ENCODE peak calls at places on chromosomes 12 and 14, in ten cellular contexts. L is mammary epithelial cell; B is OCI-LY7; J is psoas muscle; C is GM23338; U is CD8-positive, alpha-beta T cell; T is esophagus squamous epithelium; G is breast epithelium; M is fibroblast of lung; X is neural progenitor cell. Z is an unnamed sample. For H3K4me1, the result is how much of the 10 kb centered on the place peaks cover.

GRCh38 chr12:84561362-84561761 is 351.2 kb downstream of the SLC6A15 start:
- DNase-seq in L (no peak), B (no peak), J (no peak), C (no peak), U (no peak), T (no peak), G (no peak), M (peak), X (no peak), Z (no peak)

GRCh38 chr12:76277480-76277879 is 70.7 kb downstream of the BBS10 start:
- DNase-seq in L (peak), B (no peak), J (no peak), C (no peak), U (no peak), T (no peak), G (no peak), M (peak), X (no peak), Z (no peak)

GRCh38 chr14:53952533-53952932 is 4.1 kb downstream of the BMP4 start:
- DNase-seq in L (no peak), B (no peak), J (peak), C (peak), U (no peak), T (no peak), G (no peak), M (peak), X (peak), Z (no peak)

GRCh38 chr12:13278249-13278787 is 81.8 kb downstream of the EMP1 start:
- DNase-seq in L (peak), B (peak), J (peak), C (peak), U (peak), T (no peak), G (peak), M (peak), X (peak), Z (peak)

GRCh38 chr14:70563869-70564268 is 29.1 kb upstream of the ADAM20 start:
- DNase-seq in L (no peak), B (no peak), J (peak), C (no peak), U (no peak), T (no peak), G (no peak), M (no peak), X (no peak), Z (peak)

GRCh38 chr12:91413591-91413990 is 231.0 kb upstream of the DCN start:
- DNase-seq in L (peak), B (no peak), J (no peak), C (no peak), U (no peak), T (no peak), G (no peak), M (peak), X (no peak), Z (no peak)

GRCh38 chr12:24027352-24027751 is 77.9 kb upstream of the SOX5 start:
- DNase-seq in L (no peak), B (no peak), J (no peak), C (peak), U (no peak), T (no peak), G (no peak), M (no peak), X (no peak), Z (no peak)

GRCh38 chr12:79451365-79451764 is 239.4 kb downstream of the PAWR start:
- DNase-seq in L (no peak), B (no peak), J (no peak), C (no peak), U (no peak), T (no peak), G (no peak), M (no peak), X (no peak), Z (no peak)

GRCh38 chr12:53743277-53744129 is 8.3 kb downstream of the CISTR start:
- DNase-seq in L (peak), B (peak), J (peak), C (peak), U (peak), T (no peak), G (no peak), M (peak), X (peak), Z (peak)

GRCh38 chr14:89625208-89625987 is 208.4 kb upstream of the FOXN3 start:
- DNase-seq in L (no peak), B (no peak), J (peak), C (no peak), U (no peak), T (no peak), G (no peak), M (peak), X (peak), Z (peak)

GRCh38 chr12:1779783-1780182 is 40.6 kb upstream of the LRTM2 start:
- DNase-seq in L (peak), B (no peak), J (no peak), C (no peak), U (no peak), T (no peak), G (no peak), M (peak), X (no peak), Z (no peak)

GRCh38 chr14:55514819-55515470 is 65.1 kb upstream of the KTN1 start:
- DNase-seq in L (peak), B (no peak), J (no peak), C (no peak), U (no peak), T (no peak), G (no peak), M (peak), X (no peak), Z (no peak)

GRCh38 chr12:117402363-117402762 is 40.9 kb upstream of the NOS1 start:
- DNase-seq in L (no peak), B (no peak), J (no peak), C (peak), U (no peak), T (no peak), G (no peak), M (no peak), X (peak), Z (no peak)

GRCh38 chr14:66568220-66568619 is 60.3 kb downstream of the GPHN start:
- DNase-seq in L (no peak), B (no peak), J (no peak), C (no peak), U (no peak), T (no peak), G (no peak), M (peak), X (no peak), Z (no peak)

GRCh38 chr14:96960598-96961116 is 163.5 kb downstream of the VRK1 start:
- DNase-seq in L (no peak), B (no peak), J (no peak), C (no peak), U (no peak), T (no peak), G (no peak), M (no peak), X (no peak), Z (no peak)

GRCh38 chr14:70665448-70666363 is 24.0 kb downstream of the TTC9 start:
- DNase-seq in L (peak), B (peak), J (no peak), C (no peak), U (no peak), T (no peak), G (peak), M (no peak), X (peak), Z (no peak)

GRCh38 chr12:83147341-83147740 is 460.6 kb downstream of the TMTC2 start:
- DNase-seq in L (no peak), B (no peak), J (no peak), C (no peak), U (no peak), T (no peak), G (no peak), M (no peak), X (no peak), Z (no peak)

GRCh38 chr14:62162998-62163589 is 400.9 kb downstream of the SNAPC1 start:
- DNase-seq in L (peak), B (peak), J (no peak), C (peak), U (no peak), T (no peak), G (no peak), M (peak), X (peak), Z (no peak)

GRCh38 chr12:5925646-5926045 is 19.4 kb downstream of the ANO2 start:
- DNase-seq in L (no peak), B (no peak), J (no peak), C (no peak), U (no peak), T (no peak), G (no peak), M (no peak), X (no peak), Z (no peak)

GRCh38 chr14:99966030-99966429 is 99.2 kb upstream of the EVL start:
- DNase-seq in L (no peak), B (no peak), J (no peak), C (no peak), U (no peak), T (no peak), G (no peak), M (no peak), X (no peak), Z (no peak)

GRCh38 chr12:130968611-130969010 is 14.9 kb downstream of the ADGRD1 start:
- DNase-seq in L (no peak), B (no peak), J (no peak), C (no peak), U (no peak), T (no peak), G (no peak), M (no peak), X (no peak), Z (no peak)

GRCh38 chr12:39646963-39647362 is 27.4 kb upstream of the ABCD2 start:
- DNase-seq in L (no peak), B (no peak), J (no peak), C (no peak), U (no peak), T (no peak), G (no peak), M (peak), X (no peak), Z (no peak)

GRCh38 chr12:109488051-109488665 is 10.7 kb downstream of the UBE3B start:
- DNase-seq in L (no peak), B (no peak), J (no peak), C (no peak), U (no peak), T (no peak), G (no peak), M (no peak), X (no peak), Z (no peak)

GRCh38 chr14:92441751-92442477 is 71.7 kb upstream of the RIN3 start:
- DNase-seq in L (no peak), B (no peak), J (no peak), C (no peak), U (no peak), T (no peak), G (no peak), M (no peak), X (no peak), Z (no peak)

GRCh38 chr12:117393656-117394055 is 32.2 kb upstream of the NOS1 start:
- DNase-seq in L (no peak), B (no peak), J (no peak), C (no peak), U (no peak), T (no peak), G (no peak), M (no peak), X (no peak), Z (no peak)

GRCh38 chr12:71208053-71208685 is 50.4 kb upstream of the TSPAN8 start:
- DNase-seq in L (no peak), B (peak), J (no peak), C (peak), U (no peak), T (no peak), G (no peak), M (no peak), X (peak), Z (no peak)

GRCh38 chr12:132404435-132404855 is 75.1 kb upstream of the GALNT9 start:
- DNase-seq in L (no peak), B (no peak), J (no peak), C (no peak), U (no peak), T (no peak), G (no peak), M (no peak), X (no peak), Z (peak)

GRCh38 chr12:3229577-3229976 is 152.4 kb downstream of the TSPAN9 start:
- DNase-seq in L (no peak), B (peak), J (no peak), C (no peak), U (no peak), T (no peak), G (no peak), M (no peak), X (no peak), Z (no peak)

GRCh38 chr12:52633383-52633782 is 15.0 kb upstream of the KRT73 start:
- DNase-seq in L (no peak), B (peak), J (no peak), C (no peak), U (no peak), T (no peak), G (no peak), M (no peak), X (no peak), Z (no peak)

GRCh38 chr14:60815371-60815770 is 80.8 kb downstream of the MNAT1 start:
- DNase-seq in L (no peak), B (peak), J (no peak), C (no peak), U (no peak), T (no peak), G (no peak), M (no peak), X (no peak), Z (no peak)

GRCh38 chr14:68961781-68962584 is 17.1 kb downstream of the ACTN1 start:
- DNase-seq in L (peak), B (no peak), J (no peak), C (peak), U (no peak), T (no peak), G (no peak), M (peak), X (peak), Z (peak)

GRCh38 chr12:92297932-92298681 is 152.5 kb upstream of the BTG1 start:
- DNase-seq in L (peak), B (peak), J (no peak), C (no peak), U (no peak), T (no peak), G (no peak), M (peak), X (no peak), Z (no peak)

DNA sequence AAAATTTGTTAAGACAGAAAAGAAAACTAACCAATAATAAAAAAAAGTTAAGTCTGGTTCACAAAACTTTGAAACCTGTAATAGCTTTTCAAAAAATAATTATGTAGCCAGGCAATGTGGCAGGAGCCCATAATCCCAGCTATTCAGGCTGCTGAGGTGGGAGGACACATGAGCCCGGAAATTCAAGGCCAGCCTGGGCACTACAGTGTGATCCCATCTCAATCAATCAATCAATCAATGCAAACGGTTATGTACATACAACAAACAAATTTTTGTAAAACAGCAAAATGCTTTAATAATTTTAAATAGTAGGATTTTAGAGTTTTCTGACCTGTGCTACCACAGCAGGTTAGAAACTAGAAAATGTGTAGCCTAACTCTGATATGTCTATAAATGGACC is 152.4 kb downstream of the MED13L start:
- DNase-seq in L (no peak), B (no peak), J (no peak), C (no peak), U (no peak), T (no peak), G (no peak), M (no peak), X (no peak), Z (no peak)
- H3K4me1 ChIP-seq in L (under half), B (under half), J (half or more), C (half or more), U (under half), T (half or more), G (under half), M (under half), X (half or more), Z (half or more)

DNA sequence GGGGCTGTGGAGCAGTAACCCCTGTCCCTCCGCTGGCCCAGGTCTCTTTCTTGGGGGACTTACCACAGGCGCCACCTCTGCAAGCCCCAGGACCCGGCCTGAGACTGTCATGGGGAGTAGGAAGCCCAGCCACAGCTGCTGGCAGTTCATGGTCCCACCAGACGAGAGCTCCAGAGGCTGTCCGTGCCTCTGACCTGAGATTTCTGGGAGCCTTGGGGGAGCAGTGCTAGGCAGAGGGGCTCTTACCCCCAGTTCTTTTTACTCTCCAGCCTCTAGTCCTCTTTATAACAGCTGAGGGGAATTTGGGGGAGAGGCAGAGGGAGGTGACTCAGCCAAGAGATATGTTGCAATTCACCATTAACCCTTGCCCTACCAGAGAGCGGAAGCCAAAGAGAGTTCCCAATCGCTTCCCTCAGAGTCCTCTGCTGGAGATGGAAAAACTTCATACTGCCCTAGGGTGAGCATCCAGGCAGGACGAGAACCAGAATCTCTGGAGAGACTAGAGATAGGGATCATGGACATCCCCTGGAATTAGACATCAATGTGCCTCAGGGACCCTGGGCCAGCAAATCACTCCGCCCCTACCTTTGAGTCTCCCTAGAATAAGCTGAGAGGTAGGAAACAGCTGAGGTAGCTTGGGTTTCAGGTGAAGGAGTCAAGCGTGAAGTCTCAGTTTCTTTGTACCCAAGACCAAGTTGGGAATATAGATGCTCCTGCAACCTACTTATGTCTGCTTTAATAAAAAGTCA is at the start of gene MMP19:
- DNase-seq in L (peak), B (no peak), J (no peak), C (peak), U (no peak), T (no peak), G (no peak), M (peak), X (no peak), Z (no peak)
- H3K4me3 ChIP-seq in L (no peak), B (no peak), J (peak), C (peak), U (no peak), T (peak), G (peak), M (peak), X (no peak), Z (peak)

DNA sequence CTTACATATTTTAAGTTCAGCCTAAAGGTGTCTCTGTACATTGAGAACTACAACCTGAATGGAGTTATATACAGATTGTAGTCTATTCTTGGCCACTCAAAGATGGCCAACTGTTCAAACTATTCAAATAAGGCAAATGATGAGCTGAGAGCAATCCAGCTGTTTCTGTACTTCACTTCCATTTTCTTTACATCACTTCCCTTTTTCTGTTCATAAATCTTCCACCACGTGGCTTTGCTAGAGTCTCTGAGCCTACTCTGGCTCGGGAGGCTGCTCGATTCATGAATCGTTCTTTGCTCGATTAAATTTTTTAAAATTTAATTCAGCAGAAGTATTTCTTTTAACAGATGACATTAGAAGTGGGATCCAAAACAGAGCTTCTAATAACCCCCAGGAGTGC is 879.7 kb downstream of the GALC start:
- DNase-seq in L (no peak), B (peak), J (no peak), C (peak), U (no peak), T (no peak), G (no peak), M (no peak), X (no peak), Z (no peak)
- TF ChIP-seq CTCF in L (no peak), B (no peak), J (no peak), C (peak), U (no peak), T (no peak), G (no peak), M (no peak), X (peak), Z (no peak)

GRCh38 chr14:95496111-95496681 is 20.3 kb downstream of the SYNE3 start:
- DNase-seq in L (no peak), B (no peak), J (no peak), C (no peak), U (no peak), T (no peak), G (no peak), M (peak), X (no peak), Z (no peak)

GRCh38 chr14:95498622-95499353 is 17.7 kb downstream of the SYNE3 start:
- DNase-seq in L (no peak), B (no peak), J (no peak), C (no peak), U (no peak), T (no peak), G (no peak), M (peak), X (no peak), Z (no peak)

GRCh38 chr14:95496690-95497241 is 19.7 kb downstream of the SYNE3 start:
- DNase-seq in L (no peak), B (no peak), J (no peak), C (no peak), U (no peak), T (no peak), G (no peak), M (peak), X (no peak), Z (no peak)

GRCh38 chr14:95499354-95499750 is 17.1 kb downstream of the SYNE3 start:
- DNase-seq in L (no peak), B (no peak), J (no peak), C (no peak), U (no peak), T (no peak), G (no peak), M (no peak), X (no peak), Z (no peak)

DNA sequence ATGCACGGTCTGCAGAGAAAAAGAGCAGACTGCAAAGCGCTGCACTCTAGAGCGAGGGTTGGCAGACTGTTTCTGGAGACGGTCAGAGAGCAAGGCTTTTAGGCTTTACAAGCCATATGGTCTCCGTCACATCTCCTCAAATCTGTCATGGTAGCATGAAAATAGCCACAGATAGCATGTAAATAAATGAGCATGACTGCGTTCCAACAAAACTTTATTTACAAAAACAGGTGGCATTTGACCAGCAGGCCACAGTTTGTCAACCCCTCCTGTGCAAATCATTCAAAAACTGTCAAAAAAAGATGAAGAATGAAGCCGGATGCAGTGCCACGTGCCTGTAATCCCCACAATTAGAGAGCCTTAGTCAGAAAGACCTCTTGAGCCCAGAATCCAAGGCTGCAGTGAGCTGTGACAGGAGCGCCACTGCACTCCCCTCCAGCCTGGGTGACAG is 18.9 kb downstream of the SYNE3 start:
- DNase-seq in L (no peak), B (peak), J (no peak), C (no peak), U (no peak), T (no peak), G (no peak), M (peak), X (no peak), Z (no peak)
- H3K4me1 ChIP-seq in L (under half), B (half or more), J (under half), C (under half), U (under half), T (half or more), G (under half), M (under half), X (under half), Z (under half)

Z was measured in heart left ventricle.